ENCODE peak calls at places on chromosome 10, in seven cellular contexts. O, F, U, W, Q, L and X are unnamed samples.

GRCh38 chr10:86213148-86213547 is 153.4 kb downstream of the GRID1 start:
- DNase-seq in O (no peak), F (no peak), U (no peak), W (no peak), Q (no peak), L (no peak), X (no peak)

GRCh38 chr10:111956841-111957240 is 226.7 kb downstream of the GPAM start:
- DNase-seq in O (no peak), F (no peak), U (no peak), W (no peak), Q (no peak), L (no peak), X (no peak)

GRCh38 chr10:13018171-13018570 is 16.7 kb upstream of the CCDC3 start:
- DNase-seq in O (no peak), F (no peak), U (peak), W (no peak), Q (no peak), L (no peak), X (no peak)

GRCh38 chr10:103765168-103765567 is 90.2 kb downstream of the SH3PXD2A start:
- DNase-seq in O (no peak), F (no peak), U (peak), W (no peak), Q (peak), L (no peak), X (no peak)

GRCh38 chr10:43057231-43057711 is 19.6 kb upstream of the RET start:
- DNase-seq in O (no peak), F (peak), U (no peak), W (no peak), Q (no peak), L (no peak), X (no peak)

GRCh38 chr10:47370015-47370767 is 13.9 kb downstream of the ZNF488 start:
- DNase-seq in O (peak), F (peak), U (no peak), W (no peak), Q (no peak), L (no peak), X (no peak)

GRCh38 chr10:124285587-124286527 is 132.9 kb downstream of the OAT start:
- DNase-seq in O (no peak), F (peak), U (peak), W (peak), Q (peak), L (no peak), X (no peak)

GRCh38 chr10:31147220-31147608 is 115.5 kb upstream of the ZNF438 start:
- DNase-seq in O (no peak), F (no peak), U (peak), W (no peak), Q (peak), L (no peak), X (no peak)

GRCh38 chr10:83367036-83367435 is 772.3 kb upstream of the GHITM start:
- DNase-seq in O (no peak), F (no peak), U (no peak), W (no peak), Q (no peak), L (no peak), X (no peak)

GRCh38 chr10:132867801-132868644 is 74.3 kb downstream of the CFAP46 start:
- DNase-seq in O (peak), F (peak), U (no peak), W (peak), Q (no peak), L (no peak), X (no peak)

GRCh38 chr10:43942096-43942885 is 293.6 kb upstream of the ZNF32 start:
- DNase-seq in O (peak), F (no peak), U (no peak), W (no peak), Q (no peak), L (no peak), X (no peak)

GRCh38 chr10:131668903-131669302 is 231.9 kb upstream of the PPP2R2D start:
- DNase-seq in O (no peak), F (no peak), U (no peak), W (no peak), Q (no peak), L (no peak), X (no peak)

GRCh38 chr10:63478564-63478963 is 12.8 kb upstream of the JMJD1C start:
- DNase-seq in O (no peak), F (no peak), U (no peak), W (no peak), Q (no peak), L (no peak), X (no peak)

GRCh38 chr10:122112021-122112616 is 123.2 kb downstream of the TACC2 start:
- DNase-seq in O (no peak), F (no peak), U (peak), W (no peak), Q (peak), L (no peak), X (no peak)

GRCh38 chr10:113997428-113997827 is 46.2 kb upstream of the ADRB1 start:
- DNase-seq in O (no peak), F (no peak), U (no peak), W (peak), Q (no peak), L (no peak), X (no peak)

GRCh38 chr10:630581-631073 is 58.8 kb downstream of the DIP2C start:
- DNase-seq in O (no peak), F (no peak), U (no peak), W (peak), Q (no peak), L (no peak), X (no peak)

GRCh38 chr10:47092822-47093221 is 181.6 kb downstream of the PTPN20 start:
- DNase-seq in O (peak), F (no peak), U (no peak), W (peak), Q (no peak), L (no peak), X (no peak)

GRCh38 chr10:15316877-15317464 is 54.1 kb downstream of the FAM171A1 start:
- DNase-seq in O (no peak), F (no peak), U (no peak), W (no peak), Q (no peak), L (no peak), X (no peak)

GRCh38 chr10:129657297-129657974 is 190.4 kb downstream of the MGMT start:
- DNase-seq in O (no peak), F (no peak), U (no peak), W (no peak), Q (no peak), L (no peak), X (no peak)

GRCh38 chr10:84715911-84716310 is 387.5 kb downstream of the CCSER2 start:
- DNase-seq in O (no peak), F (no peak), U (peak), W (no peak), Q (no peak), L (no peak), X (peak)

GRCh38 chr10:30207485-30208052 is 141.5 kb downstream of the MTPAP start:
- DNase-seq in O (no peak), F (no peak), U (peak), W (no peak), Q (no peak), L (no peak), X (no peak)

GRCh38 chr10:132304756-132305509 is 2.8 kb downstream of the STK32C start:
- DNase-seq in O (no peak), F (no peak), U (no peak), W (peak), Q (no peak), L (no peak), X (no peak)